ENCODE peak calls at places on chromosome 17, in eight cellular contexts. X is right atrium auricular region; G is mucosa of descending colon; U is activated T-helper 1 cell treated with anti-CD3 and anti-CD28 coated beads, Interleukin-2, amount 50 U/mL, for 16 hours; I is activated T-cell treated with anti-CD3 and anti-CD28 coated beads for 24 hours; L is mesenteric fat pad; Y is C1 segment of cervical spinal cord; D is neural crest cell. C is an unnamed sample.

GRCh38 chr17:13562271-13562800 is 39.4 kb downstream of the HS3ST3A1 start:
- DNase-seq in X (peak; percentile 62), G (no peak), U (no peak), I (no peak), L (no peak), Y (peak; percentile 1), D (no peak), C (no peak)

GRCh38 chr17:45353047-45353446 is 36.2 kb upstream of the MAP3K14 start:
- DNase-seq in X (no peak), G (no peak), U (no peak), I (peak; percentile 25), L (no peak), Y (no peak), D (no peak), C (no peak)

GRCh38 chr17:29620271-29620670 is 2.4 kb downstream of the CORO6 start:
- DNase-seq in X (no peak), G (no peak), U (no peak), I (no peak), L (no peak), Y (no peak), D (no peak), C (no peak)

GRCh38 chr17:47791025-47791424 is 30.6 kb downstream of the OSBPL7 start:
- DNase-seq in X (no peak), G (no peak), U (no peak), I (no peak), L (peak; percentile 37), Y (no peak), D (no peak), C (no peak)

GRCh38 chr17:48162946-48163506 is 55.5 kb downstream of the SNX11 start:
- DNase-seq in X (no peak), G (peak; percentile 37), U (no peak), I (no peak), L (no peak), Y (no peak), D (no peak), C (no peak)

GRCh38 chr17:71251936-71252335 is 868.9 kb upstream of the SOX9 start:
- DNase-seq in X (no peak), G (no peak), U (no peak), I (no peak), L (no peak), Y (no peak), D (no peak), C (no peak)

GRCh38 chr17:64025732-64026294 is 5.4 kb upstream of the ICAM2 start:
- DNase-seq in X (no peak), G (peak; percentile 79), U (peak; percentile 82), I (peak; percentile 83), L (no peak), Y (no peak), D (peak; percentile 68), C (no peak)

GRCh38 chr17:10186771-10187425 is 11.5 kb downstream of the GAS7 start:
- DNase-seq in X (no peak), G (no peak), U (no peak), I (no peak), L (no peak), Y (no peak), D (no peak), C (no peak)

GRCh38 chr17:16417399-16417798 is 2.0 kb downstream of the TRPV2 start:
- DNase-seq in X (no peak), G (no peak), U (no peak), I (no peak), L (no peak), Y (no peak), D (no peak), C (no peak)

C was measured in keratinocyte.